ENCODE peak calls at places on chromosome 21, in five cellular contexts. H, X, Y, U and W are unnamed samples.

GRCh38 chr21:36701912-36702621 is 3.2 kb downstream of the SIM2 start:
- DNase-seq in U (no peak), X (no peak), H (no peak), Y (no peak), W (no peak)

GRCh38 chr21:45534591-45535331 is 7.5 kb downstream of the SLC19A1 start:
- DNase-seq in X (no peak), Y (no peak), H (no peak), U (no peak), W (no peak)

GRCh38 chr21:45811136-45811535 is 167.6 kb downstream of the PCBP3 start:
- DNase-seq in X (no peak), Y (no peak), U (no peak), H (no peak), W (no peak)

GRCh38 chr21:34042735-34043134 is 30.6 kb upstream of the MRPS6 start:
- DNase-seq in X (no peak), Y (no peak), H (no peak), U (no peak), W (no peak)

GRCh38 chr21:27464643-27465042 is 497.8 kb upstream of the ADAMTS5 start:
- DNase-seq in Y (no peak), X (no peak), U (no peak), H (no peak), W (no peak)

GRCh38 chr21:33885158-33885514 is 30.5 kb downstream of the ATP5PO start:
- DNase-seq in U (no peak), H (no peak), X (no peak), Y (no peak), W (no peak)

GRCh38 chr21:45135868-45136267 is 61.5 kb downstream of the ADARB1 start:
- DNase-seq in U (no peak), Y (no peak), H (no peak), X (no peak), W (no peak)

GRCh38 chr21:33825898-33826297 is 89.7 kb downstream of the ATP5PO start:
- DNase-seq in X (no peak), U (no peak), Y (no peak), H (no peak), W (no peak)

GRCh38 chr21:36134820-36135390 is at the start of gene CBR3:
- DNase-seq in U (no peak), H (no peak), X (no peak), Y (no peak), W (no peak)

GRCh38 chr21:35933466-35933865 is 126.9 kb downstream of the SETD4 start:
- DNase-seq in U (no peak), X (no peak), H (no peak), Y (peak; percentile 36), W (no peak)

GRCh38 chr21:29680273-29680672 is 259.5 kb downstream of the GRIK1 start:
- DNase-seq in Y (no peak), X (no peak), H (no peak), U (no peak), W (no peak)

GRCh38 chr21:24941316-24942185 is 665.7 kb downstream of the MRPL39 start:
- DNase-seq in U (no peak), H (no peak), X (no peak), Y (no peak), W (peak; percentile 27)

GRCh38 chr21:31977816-31978215 is 105.0 kb downstream of the HUNK start:
- DNase-seq in U (no peak), X (no peak), H (no peak), Y (no peak), W (no peak)

GRCh38 chr21:29064850-29065481 is 8.5 kb downstream of the CCT8 start:
- DNase-seq in Y (no peak), X (no peak), U (peak; percentile 52), H (no peak), W (no peak)

GRCh38 chr21:44722701-44723100 is 11.3 kb upstream of the TSPEAR start:
- DNase-seq in X (no peak), U (no peak), H (no peak), Y (no peak), W (no peak)

GRCh38 chr21:31334648-31335121 is 9.4 kb downstream of the TIAM1 start:
- DNase-seq in Y (no peak), X (no peak), H (no peak), U (no peak), W (no peak)

GRCh38 chr21:22791986-22792560 is 1793.9 kb downstream of the NCAM2 start:
- DNase-seq in U (no peak), Y (no peak), X (peak; percentile 47), H (no peak), W (peak; percentile 54)

GRCh38 chr21:45837936-45838335 is 143.6 kb upstream of the COL6A1 start:
- DNase-seq in U (no peak), X (no peak), H (no peak), Y (no peak), W (no peak)

GRCh38 chr21:45405271-45405818 is 380 bp downstream of the COL18A1 start:
- DNase-seq in Y (no peak), U (no peak), H (no peak), X (peak; percentile 95), W (no peak)

GRCh38 chr21:44845418-44846200 is 27.7 kb upstream of the SUMO3 start:
- DNase-seq in H (peak; percentile 61), U (no peak), X (peak; percentile 97), Y (no peak), W (peak; percentile 65)

GRCh38 chr21:34582506-34583150 is 32.3 kb downstream of the RCAN1 start:
- DNase-seq in U (no peak), H (no peak), X (peak; percentile 32), Y (no peak), W (peak; percentile 20)

GRCh38 chr21:32083175-32083574 is 195.7 kb downstream of the MIS18A start:
- DNase-seq in X (no peak), H (no peak), U (no peak), Y (no peak), W (no peak)

GRCh38 chr21:26883768-26884167 is 38.6 kb upstream of the ADAMTS1 start:
- DNase-seq in H (no peak), Y (no peak), U (no peak), X (no peak), W (no peak)

GRCh38 chr21:35652196-35652595 is 408.1 kb downstream of the SETD4 start:
- DNase-seq in U (no peak), X (no peak), H (no peak), Y (no peak), W (no peak)

GRCh38 chr21:32648165-32648564 is 36.0 kb upstream of the CFAP298 start:
- DNase-seq in X (no peak), H (no peak), U (no peak), Y (no peak), W (no peak)

GRCh38 chr21:34726627-34727337 is 58.0 kb downstream of the CLIC6 start:
- DNase-seq in H (no peak), X (no peak), U (no peak), Y (no peak), W (no peak)

GRCh38 chr21:42651515-42652401 is 1.7 kb upstream of the PDE9A start:
- DNase-seq in U (no peak), H (no peak), Y (no peak), X (no peak), W (no peak)
- TF ChIP-seq ZNF274 in U (no peak), H (no peak), Y (no peak), X (no peak), W (no peak)

GRCh38 chr21:38223893-38224540 is 32.8 kb upstream of the KCNJ15 start:
- DNase-seq in U (no peak), H (no peak), Y (peak; percentile 13), X (no peak), W (peak; percentile 28)
- TF ChIP-seq ZNF274 in U (no peak), H (no peak), Y (no peak), X (no peak), W (no peak)

DNA sequence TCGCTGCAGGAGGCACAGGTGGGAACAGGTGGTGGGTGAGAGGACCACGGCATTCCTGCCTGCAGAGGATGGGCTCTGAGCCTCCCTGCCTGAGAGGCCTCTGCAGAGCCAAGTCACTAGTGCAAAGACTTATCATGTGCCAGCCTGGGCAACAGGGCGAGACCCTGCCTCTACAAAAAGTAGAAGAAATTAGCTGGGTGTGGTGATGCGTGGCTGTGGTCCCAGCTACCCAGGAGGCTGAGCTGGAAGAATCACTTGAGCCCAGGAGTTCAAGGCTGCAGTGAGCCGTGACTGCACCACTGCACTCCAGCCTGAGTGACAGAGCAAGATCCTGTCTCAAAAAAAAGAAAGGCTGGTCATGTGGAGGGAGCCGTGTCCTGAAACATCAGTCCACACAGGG is 46.4 kb downstream of the PKNOX1 start:
- DNase-seq in U (no peak), X (no peak), H (no peak), Y (no peak), W (no peak)
- TF ChIP-seq ZNF274 in U (no peak), X (no peak), H (no peak), Y (no peak), W (no peak)

GRCh38 chr21:43341349-43342163 is 85.4 kb downstream of the SIK1 start:
- DNase-seq in U (no peak), Y (no peak), X (no peak), H (no peak), W (no peak)

GRCh38 chr21:43340491-43341348 is 86.2 kb downstream of the SIK1 start:
- DNase-seq in Y (peak; percentile 51), X (peak; percentile 69), U (no peak), H (no peak), W (peak; percentile 51)

GRCh38 chr21:43337901-43338655 is 88.9 kb downstream of the SIK1 start:
- DNase-seq in H (no peak), Y (no peak), X (no peak), U (no peak), W (no peak)

GRCh38 chr21:43338951-43339350 is 88.0 kb downstream of the SIK1 start:
- DNase-seq in U (no peak), X (no peak), H (no peak), Y (no peak), W (no peak)

DNA sequence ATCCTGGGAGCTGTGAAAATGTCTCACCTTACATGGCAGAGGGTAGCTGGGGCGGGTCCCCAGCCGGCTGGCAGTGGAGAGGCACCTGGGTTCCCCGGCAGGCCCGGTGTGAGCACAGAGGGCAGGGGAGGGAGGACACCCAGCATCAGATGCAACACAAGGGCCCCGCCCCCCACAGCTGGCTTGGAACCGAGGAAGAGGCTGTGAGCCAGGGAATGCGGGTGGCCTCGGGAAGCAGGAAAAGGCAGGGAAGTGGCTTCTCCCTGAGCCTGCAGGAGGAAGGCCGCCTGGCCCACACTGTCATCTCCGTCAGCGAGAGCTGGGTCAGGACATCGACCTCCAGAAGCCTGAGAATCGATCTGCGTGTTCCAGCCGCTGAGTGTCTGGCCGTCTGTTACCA is 87.3 kb downstream of the SIK1 start:
- DNase-seq in X (no peak), Y (no peak), U (no peak), H (no peak), W (no peak)
- TF ChIP-seq ZNF274 in X (no peak), Y (no peak), U (no peak), H (no peak), W (no peak)

DNA sequence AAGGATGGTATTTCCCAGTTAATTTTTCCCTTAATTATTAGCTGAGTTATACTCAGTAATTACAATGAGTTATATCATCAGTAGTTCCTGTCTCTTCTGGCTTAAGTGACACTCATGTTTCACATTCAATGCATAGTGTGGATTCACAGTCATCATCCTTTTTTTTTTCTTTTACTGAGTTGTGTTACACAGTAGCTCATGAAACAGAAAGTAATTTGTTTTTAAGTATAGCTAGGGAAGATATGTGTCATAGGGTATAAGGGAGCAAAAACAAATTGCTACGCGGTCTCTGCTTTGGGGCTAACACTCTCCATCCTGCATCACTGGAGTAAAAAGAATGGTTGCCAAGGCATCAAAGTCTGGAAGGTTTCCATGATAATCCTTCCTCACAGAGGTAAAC is 971.7 kb upstream of the NCAM2 start:
- DNase-seq in Y (no peak), H (no peak), U (no peak), X (no peak), W (no peak)
- TF ChIP-seq ZNF274 in Y (no peak), H (no peak), U (no peak), X (no peak), W (no peak)

GRCh38 chr21:18041012-18041411 is 203.6 kb upstream of the CHODL start:
- DNase-seq in X (no peak), H (no peak), U (no peak), Y (no peak), W (peak; percentile 55)
- TF ChIP-seq ZNF274 in X (no peak), H (no peak), U (no peak), Y (no peak), W (no peak)